ENCODE peak calls at places on chromosomes 5 and 9, in nine cellular contexts. X, J, Z, E, Q, R, I, V and K are unnamed samples.

GRCh38 chr5:96626956-96627355 is 35.2 kb upstream of the CAST start:
- DNase-seq in X (no peak), J (no peak), Z (no peak), E (no peak), Q (no peak), R (no peak), I (no peak), V (no peak), K (no peak)

GRCh38 chr9:128742401-128742800 is 18.5 kb upstream of the ZDHHC12 start:
- DNase-seq in X (no peak), J (no peak), Z (no peak), E (no peak), Q (no peak), R (no peak), I (no peak), V (no peak), K (no peak)

GRCh38 chr9:36903541-36904435 is 130.3 kb downstream of the PAX5 start:
- DNase-seq in X (peak; percentile 86), J (no peak), Z (no peak), E (no peak), Q (no peak), R (no peak), I (no peak), V (peak; percentile 73), K (no peak)

GRCh38 chr5:151384106-151384505 is 36.7 kb upstream of the SLC36A2 start:
- DNase-seq in X (no peak), J (no peak), Z (no peak), E (no peak), Q (no peak), R (no peak), I (no peak), V (no peak), K (no peak)

GRCh38 chr5:66407739-66408138 is 188.5 kb upstream of the MAST4 start:
- DNase-seq in X (peak; percentile 51), J (no peak), Z (no peak), E (no peak), Q (no peak), R (no peak), I (no peak), V (no peak), K (no peak)

GRCh38 chr9:1052908-1053590 is 2.9 kb downstream of the DMRT2 start:
- DNase-seq in X (no peak), J (no peak), Z (no peak), E (no peak), Q (no peak), R (no peak), I (no peak), V (no peak), K (no peak)

GRCh38 chr5:69367697-69368279 is 1.5 kb downstream of the AK6 start:
- DNase-seq in X (no peak), J (no peak), Z (no peak), E (no peak), Q (no peak), R (no peak), I (no peak), V (no peak), K (no peak)

GRCh38 chr5:68371607-68372006 is 156.1 kb downstream of the PIK3R1 start:
- DNase-seq in X (no peak), J (no peak), Z (no peak), E (no peak), Q (no peak), R (no peak), I (no peak), V (no peak), K (no peak)

GRCh38 chr5:96807099-96807654 is 568 bp downstream of the ERAP1 start:
- DNase-seq in X (peak; percentile 97), J (no peak), Z (peak; percentile 87), E (no peak), Q (peak; percentile 64), R (peak; percentile 64), I (peak; percentile 70), V (peak; percentile 93), K (peak; percentile 48)

GRCh38 chr9:136943291-136944093 is 1.0 kb downstream of the FBXW5 start:
- DNase-seq in X (peak; percentile 62), J (no peak), Z (peak; percentile 62), E (no peak), Q (peak; percentile 48), R (peak; percentile 36), I (peak; percentile 91), V (peak; percentile 84), K (no peak)

GRCh38 chr5:1204693-1205242 is 3.4 kb downstream of the SLC6A19 start:
- DNase-seq in X (peak; percentile 60), J (no peak), Z (peak; percentile 35), E (no peak), Q (no peak), R (peak; percentile 38), I (no peak), V (no peak), K (no peak)